ENCODE peak calls at places on chromosomes 16 and 17, in five cellular contexts. One of them, this sample, is unnamed.

GRCh38 chr17:82334622-82335394 is 1.2 kb upstream of the SECTM1 start:
- DNase-seq in stimulated activated CD4-positive, alpha-beta T cell treated with anti-CD3 and anti-CD28 coated beads, Interleukin-1b, Interleukin-23, amount 100 ng/mL, for 1 hour: no peak
- DNase-seq in ureter: no peak
- DNase-seq in stimulated activated CD8-positive, alpha-beta memory T cell treated with anti-CD3 and anti-CD28 coated beads, Interleukin-4, amount 100 ng/mL, for 4 hours: no peak
- DNase-seq in lung: no peak
- DNase-seq in this sample: no peak

GRCh38 chr17:67659028-67659427 is 58.7 kb upstream of the NOL11 start:
- DNase-seq in stimulated activated CD4-positive, alpha-beta T cell treated with anti-CD3 and anti-CD28 coated beads, Interleukin-1b, Interleukin-23, amount 100 ng/mL, for 1 hour: no peak
- DNase-seq in ureter: no peak
- DNase-seq in stimulated activated CD8-positive, alpha-beta memory T cell treated with anti-CD3 and anti-CD28 coated beads, Interleukin-4, amount 100 ng/mL, for 4 hours: no peak
- DNase-seq in lung: no peak
- DNase-seq in this sample: no peak

GRCh38 chr16:31486036-31486435 is 3.1 kb downstream of the SLC5A2 start:
- DNase-seq in stimulated activated CD4-positive, alpha-beta T cell treated with anti-CD3 and anti-CD28 coated beads, Interleukin-1b, Interleukin-23, amount 100 ng/mL, for 1 hour: no peak
- DNase-seq in ureter: no peak
- DNase-seq in stimulated activated CD8-positive, alpha-beta memory T cell treated with anti-CD3 and anti-CD28 coated beads, Interleukin-4, amount 100 ng/mL, for 4 hours: no peak
- DNase-seq in lung: no peak
- DNase-seq in this sample: no peak

GRCh38 chr17:51707216-51707615 is 446.9 kb downstream of the UTP18 start:
- DNase-seq in stimulated activated CD4-positive, alpha-beta T cell treated with anti-CD3 and anti-CD28 coated beads, Interleukin-1b, Interleukin-23, amount 100 ng/mL, for 1 hour: no peak
- DNase-seq in ureter: no peak
- DNase-seq in stimulated activated CD8-positive, alpha-beta memory T cell treated with anti-CD3 and anti-CD28 coated beads, Interleukin-4, amount 100 ng/mL, for 4 hours: no peak
- DNase-seq in lung: no peak
- DNase-seq in this sample: no peak

GRCh38 chr17:36937001-36937960 is at the start of gene LHX1:
- DNase-seq in stimulated activated CD4-positive, alpha-beta T cell treated with anti-CD3 and anti-CD28 coated beads, Interleukin-1b, Interleukin-23, amount 100 ng/mL, for 1 hour: no peak
- DNase-seq in ureter: no peak
- DNase-seq in stimulated activated CD8-positive, alpha-beta memory T cell treated with anti-CD3 and anti-CD28 coated beads, Interleukin-4, amount 100 ng/mL, for 4 hours: no peak
- DNase-seq in lung: no peak
- DNase-seq in this sample: no peak

GRCh38 chr17:17667231-17667630 is 14.0 kb upstream of the RAI1 start:
- DNase-seq in stimulated activated CD4-positive, alpha-beta T cell treated with anti-CD3 and anti-CD28 coated beads, Interleukin-1b, Interleukin-23, amount 100 ng/mL, for 1 hour: no peak
- DNase-seq in ureter: no peak
- DNase-seq in stimulated activated CD8-positive, alpha-beta memory T cell treated with anti-CD3 and anti-CD28 coated beads, Interleukin-4, amount 100 ng/mL, for 4 hours: no peak
- DNase-seq in lung: no peak
- DNase-seq in this sample: no peak

GRCh38 chr16:73199214-73199613 is 151.3 kb upstream of the ZFHX3 start:
- DNase-seq in stimulated activated CD4-positive, alpha-beta T cell treated with anti-CD3 and anti-CD28 coated beads, Interleukin-1b, Interleukin-23, amount 100 ng/mL, for 1 hour: no peak
- DNase-seq in ureter: no peak
- DNase-seq in stimulated activated CD8-positive, alpha-beta memory T cell treated with anti-CD3 and anti-CD28 coated beads, Interleukin-4, amount 100 ng/mL, for 4 hours: no peak
- DNase-seq in lung: no peak
- DNase-seq in this sample: no peak

GRCh38 chr16:66295761-66296546 is 70.5 kb upstream of the CDH5 start:
- DNase-seq in stimulated activated CD4-positive, alpha-beta T cell treated with anti-CD3 and anti-CD28 coated beads, Interleukin-1b, Interleukin-23, amount 100 ng/mL, for 1 hour: no peak
- DNase-seq in ureter: peak
- DNase-seq in stimulated activated CD8-positive, alpha-beta memory T cell treated with anti-CD3 and anti-CD28 coated beads, Interleukin-4, amount 100 ng/mL, for 4 hours: no peak
- DNase-seq in lung: no peak
- DNase-seq in this sample: no peak

GRCh38 chr17:6775871-6776405 is at the start of gene FBXO39:
- DNase-seq in stimulated activated CD4-positive, alpha-beta T cell treated with anti-CD3 and anti-CD28 coated beads, Interleukin-1b, Interleukin-23, amount 100 ng/mL, for 1 hour: no peak
- DNase-seq in ureter: no peak
- DNase-seq in stimulated activated CD8-positive, alpha-beta memory T cell treated with anti-CD3 and anti-CD28 coated beads, Interleukin-4, amount 100 ng/mL, for 4 hours: no peak
- DNase-seq in lung: no peak
- DNase-seq in this sample: no peak

GRCh38 chr17:27247958-27248342 is 46.0 kb upstream of the WSB1 start:
- DNase-seq in stimulated activated CD4-positive, alpha-beta T cell treated with anti-CD3 and anti-CD28 coated beads, Interleukin-1b, Interleukin-23, amount 100 ng/mL, for 1 hour: no peak
- DNase-seq in ureter: no peak
- DNase-seq in stimulated activated CD8-positive, alpha-beta memory T cell treated with anti-CD3 and anti-CD28 coated beads, Interleukin-4, amount 100 ng/mL, for 4 hours: no peak
- DNase-seq in lung: no peak
- DNase-seq in this sample: no peak

GRCh38 chr16:67339453-67339852 is 12.8 kb downstream of the LRRC36 start:
- DNase-seq in stimulated activated CD4-positive, alpha-beta T cell treated with anti-CD3 and anti-CD28 coated beads, Interleukin-1b, Interleukin-23, amount 100 ng/mL, for 1 hour: no peak
- DNase-seq in ureter: no peak
- DNase-seq in stimulated activated CD8-positive, alpha-beta memory T cell treated with anti-CD3 and anti-CD28 coated beads, Interleukin-4, amount 100 ng/mL, for 4 hours: no peak
- DNase-seq in lung: no peak
- DNase-seq in this sample: no peak

GRCh38 chr17:80992077-80992947 is 671 bp downstream of the CHMP6 start:
- DNase-seq in stimulated activated CD4-positive, alpha-beta T cell treated with anti-CD3 and anti-CD28 coated beads, Interleukin-1b, Interleukin-23, amount 100 ng/mL, for 1 hour: no peak
- DNase-seq in ureter: no peak
- DNase-seq in stimulated activated CD8-positive, alpha-beta memory T cell treated with anti-CD3 and anti-CD28 coated beads, Interleukin-4, amount 100 ng/mL, for 4 hours: no peak
- DNase-seq in lung: no peak
- DNase-seq in this sample: no peak

GRCh38 chr17:67386965-67387551 is 10.0 kb downstream of the PITPNC1 start:
- DNase-seq in stimulated activated CD4-positive, alpha-beta T cell treated with anti-CD3 and anti-CD28 coated beads, Interleukin-1b, Interleukin-23, amount 100 ng/mL, for 1 hour: no peak
- DNase-seq in ureter: no peak
- DNase-seq in stimulated activated CD8-positive, alpha-beta memory T cell treated with anti-CD3 and anti-CD28 coated beads, Interleukin-4, amount 100 ng/mL, for 4 hours: peak
- DNase-seq in lung: peak
- DNase-seq in this sample: peak

GRCh38 chr16:85462405-85463227 is 150.5 kb upstream of the GSE1 start:
- DNase-seq in stimulated activated CD4-positive, alpha-beta T cell treated with anti-CD3 and anti-CD28 coated beads, Interleukin-1b, Interleukin-23, amount 100 ng/mL, for 1 hour: no peak
- DNase-seq in ureter: no peak
- DNase-seq in stimulated activated CD8-positive, alpha-beta memory T cell treated with anti-CD3 and anti-CD28 coated beads, Interleukin-4, amount 100 ng/mL, for 4 hours: no peak
- DNase-seq in lung: no peak
- DNase-seq in this sample: peak

GRCh38 chr17:48460055-48460454 is 30.0 kb upstream of the SKAP1 start:
- DNase-seq in stimulated activated CD4-positive, alpha-beta T cell treated with anti-CD3 and anti-CD28 coated beads, Interleukin-1b, Interleukin-23, amount 100 ng/mL, for 1 hour: no peak
- DNase-seq in ureter: no peak
- DNase-seq in stimulated activated CD8-positive, alpha-beta memory T cell treated with anti-CD3 and anti-CD28 coated beads, Interleukin-4, amount 100 ng/mL, for 4 hours: no peak
- DNase-seq in lung: no peak
- DNase-seq in this sample: no peak

GRCh38 chr16:8950580-8951077 is 13.1 kb downstream of the USP7 start:
- DNase-seq in stimulated activated CD4-positive, alpha-beta T cell treated with anti-CD3 and anti-CD28 coated beads, Interleukin-1b, Interleukin-23, amount 100 ng/mL, for 1 hour: no peak
- DNase-seq in ureter: no peak
- DNase-seq in stimulated activated CD8-positive, alpha-beta memory T cell treated with anti-CD3 and anti-CD28 coated beads, Interleukin-4, amount 100 ng/mL, for 4 hours: no peak
- DNase-seq in lung: no peak
- DNase-seq in this sample: no peak

GRCh38 chr17:3049705-3050295 is 13.6 kb downstream of the OR1D5 start:
- DNase-seq in stimulated activated CD4-positive, alpha-beta T cell treated with anti-CD3 and anti-CD28 coated beads, Interleukin-1b, Interleukin-23, amount 100 ng/mL, for 1 hour: no peak
- DNase-seq in ureter: no peak
- DNase-seq in stimulated activated CD8-positive, alpha-beta memory T cell treated with anti-CD3 and anti-CD28 coated beads, Interleukin-4, amount 100 ng/mL, for 4 hours: no peak
- DNase-seq in lung: no peak
- DNase-seq in this sample: no peak

This sample was measured in Right ventricle myocardium superior.